ENCODE peak calls at places on chromosome X, in eight cellular contexts. Z, F, A, N, C, W, S and E are unnamed samples.

GRCh38 chrX:29419774-29420553 is 795.4 kb upstream of the MAGEB2 start:
- DNase-seq in Z (no peak), F (no peak), A (no peak), N (no peak), C (peak; percentile 59), W (no peak), S (no peak), E (no peak)

GRCh38 chrX:131010186-131010585 is 48.0 kb upstream of the ARHGAP36 start:
- DNase-seq in Z (no peak), F (no peak), A (no peak), N (no peak), C (no peak), W (no peak), S (no peak), E (no peak)

GRCh38 chrX:2500681-2501151 is at the start of the genes DHRSX and ZBED1:
- DNase-seq in Z (peak; percentile 49), F (peak; percentile 54), A (peak; percentile 88), N (peak; percentile 11), C (no peak), W (no peak), S (no peak), E (no peak)

GRCh38 chrX:46627700-46628405 is 54.3 kb downstream of the CHST7 start:
- DNase-seq in Z (no peak), F (no peak), A (no peak), N (no peak), C (no peak), W (no peak), S (no peak), E (no peak)

GRCh38 chrX:18983711-18984380 is at the start of gene PHKA2:
- DNase-seq in Z (peak; percentile 67), F (peak; percentile 45), A (no peak), N (no peak), C (no peak), W (no peak), S (peak; percentile 31), E (peak; percentile 52)

GRCh38 chrX:133440081-133440796 is 24.9 kb upstream of the GPC4 start:
- DNase-seq in Z (no peak), F (no peak), A (no peak), N (no peak), C (no peak), W (no peak), S (no peak), E (no peak)

GRCh38 chrX:8579602-8580001 is 115.0 kb downstream of the VCX3B start:
- DNase-seq in Z (no peak), F (no peak), A (no peak), N (no peak), C (no peak), W (no peak), S (no peak), E (no peak)

GRCh38 chrX:7801706-7802105 is 41.3 kb upstream of the VCX start:
- DNase-seq in Z (no peak), F (no peak), A (no peak), N (no peak), C (no peak), W (no peak), S (no peak), E (no peak)

GRCh38 chrX:46034868-46035267 is 510.4 kb downstream of the ZNF674 start:
- DNase-seq in Z (no peak), F (no peak), A (no peak), N (no peak), C (no peak), W (no peak), S (no peak), E (no peak)

GRCh38 chrX:110992611-110993010 is 103.4 kb upstream of the PAK3 start:
- DNase-seq in Z (peak; percentile 43), F (peak; percentile 12), A (no peak), N (peak; percentile 41), C (no peak), W (no peak), S (no peak), E (no peak)